ENCODE peak calls at places on chromosomes 1 and 21, in six cellular contexts. One of them, this sample, is unnamed.

GRCh38 chr1:64282353-64282752 is 78.9 kb downstream of the UBE2U start:
- DNase-seq in endothelial cell: no peak
- DNase-seq in spleen: peak; percentile 42
- DNase-seq in foreskin fibroblast: no peak
- DNase-seq in tibial artery: no peak
- DNase-seq in cardiac fibroblast: no peak
- DNase-seq in this sample: peak; percentile 56

GRCh38 chr1:204733869-204734596 is 48.5 kb upstream of the LRRN2 start:
- DNase-seq in cardiac fibroblast: no peak
- DNase-seq in foreskin fibroblast: no peak
- DNase-seq in spleen: no peak
- DNase-seq in endothelial cell: no peak
- DNase-seq in tibial artery: no peak
- DNase-seq in this sample: no peak

GRCh38 chr1:198113302-198113701 is 43.5 kb upstream of the NEK7 start:
- DNase-seq in endothelial cell: no peak
- DNase-seq in spleen: no peak
- DNase-seq in tibial artery: no peak
- DNase-seq in cardiac fibroblast: peak; percentile 84
- DNase-seq in foreskin fibroblast: no peak
- DNase-seq in this sample: no peak

GRCh38 chr21:36773111-36773510 is 74.2 kb downstream of the SIM2 start:
- DNase-seq in tibial artery: peak; percentile 46
- DNase-seq in endothelial cell: no peak
- DNase-seq in cardiac fibroblast: peak; percentile 85
- DNase-seq in foreskin fibroblast: peak; percentile 79
- DNase-seq in spleen: no peak
- DNase-seq in this sample: no peak

GRCh38 chr1:116581323-116581885 is 10.6 kb upstream of the CD58 start:
- DNase-seq in tibial artery: no peak
- DNase-seq in spleen: no peak
- DNase-seq in endothelial cell: no peak
- DNase-seq in cardiac fibroblast: no peak
- DNase-seq in foreskin fibroblast: no peak
- DNase-seq in this sample: no peak

GRCh38 chr1:240352769-240353168 is 259.2 kb downstream of the GREM2 start:
- DNase-seq in cardiac fibroblast: peak; percentile 74
- DNase-seq in spleen: no peak
- DNase-seq in tibial artery: no peak
- DNase-seq in endothelial cell: no peak
- DNase-seq in foreskin fibroblast: no peak
- DNase-seq in this sample: no peak

GRCh38 chr1:114755006-114755936 is 2.5 kb downstream of the CSDE1 start:
- DNase-seq in tibial artery: no peak
- DNase-seq in spleen: no peak
- DNase-seq in endothelial cell: no peak
- DNase-seq in foreskin fibroblast: no peak
- DNase-seq in cardiac fibroblast: no peak
- DNase-seq in this sample: no peak

GRCh38 chr1:18121072-18121820 is 13.6 kb downstream of the IGSF21 start:
- DNase-seq in endothelial cell: no peak
- DNase-seq in spleen: no peak
- DNase-seq in tibial artery: no peak
- DNase-seq in foreskin fibroblast: no peak
- DNase-seq in cardiac fibroblast: no peak
- DNase-seq in this sample: no peak

GRCh38 chr1:202240956-202241355 is 47.4 kb downstream of the LGR6 start:
- DNase-seq in tibial artery: peak; percentile 7
- DNase-seq in endothelial cell: peak; percentile 0
- DNase-seq in cardiac fibroblast: no peak
- DNase-seq in spleen: no peak
- DNase-seq in foreskin fibroblast: no peak
- DNase-seq in this sample: no peak

GRCh38 chr1:246219508-246220030 is 287.5 kb downstream of the SMYD3 start:
- DNase-seq in cardiac fibroblast: peak; percentile 22
- DNase-seq in foreskin fibroblast: peak; percentile 25
- DNase-seq in endothelial cell: no peak
- DNase-seq in tibial artery: no peak
- DNase-seq in spleen: no peak
- DNase-seq in this sample: no peak

GRCh38 chr1:93758842-93759515 is 77.3 kb upstream of the BCAR3 start:
- DNase-seq in cardiac fibroblast: peak; percentile 93
- DNase-seq in foreskin fibroblast: peak; percentile 26
- DNase-seq in spleen: peak; percentile 70
- DNase-seq in tibial artery: no peak
- DNase-seq in endothelial cell: peak; percentile 13
- DNase-seq in this sample: no peak

DNA sequence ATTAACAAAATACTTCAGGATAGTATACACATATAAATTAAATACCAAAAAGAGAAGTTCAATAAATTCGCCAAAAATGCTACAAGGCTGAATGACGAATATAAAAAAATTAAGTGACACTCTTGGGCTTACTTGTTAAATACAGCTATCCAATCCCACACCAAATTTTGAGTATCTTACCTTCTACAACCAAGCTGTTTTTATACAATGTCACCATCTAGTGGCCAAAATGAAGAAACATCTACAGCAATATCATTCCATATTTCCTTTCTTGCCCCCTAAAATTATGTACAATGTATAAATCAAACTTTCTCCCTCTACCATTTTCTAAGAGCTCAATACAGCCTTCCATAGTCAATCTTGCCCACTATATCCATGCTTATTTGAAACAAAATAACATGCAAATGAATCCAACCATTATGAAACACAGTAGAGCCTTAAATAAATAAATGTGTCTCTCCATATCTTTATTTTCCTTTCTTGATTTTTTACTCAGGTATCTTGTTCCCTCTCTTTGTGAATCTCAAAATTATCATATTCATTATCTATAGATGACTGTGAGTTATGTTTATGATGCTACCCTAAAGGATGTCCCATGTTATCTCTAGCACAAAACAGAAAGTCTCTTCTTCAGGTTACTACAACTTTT is 86.3 kb downstream of the ACBD6 start:
- DNase-seq in foreskin fibroblast: peak; percentile 5
- DNase-seq in endothelial cell: no peak
- DNase-seq in tibial artery: no peak
- DNase-seq in cardiac fibroblast: peak; percentile 75
- DNase-seq in spleen: no peak
- DNase-seq in this sample: no peak
- TF ChIP-seq CTCF in foreskin fibroblast: peak; percentile 50
- TF ChIP-seq CTCF in endothelial cell: peak; percentile 72
- TF ChIP-seq CTCF in tibial artery: peak; percentile 11
- TF ChIP-seq CTCF in cardiac fibroblast: peak; percentile 53
- TF ChIP-seq CTCF in spleen: peak; percentile 24
- TF ChIP-seq CTCF in this sample: peak; percentile 52

DNA sequence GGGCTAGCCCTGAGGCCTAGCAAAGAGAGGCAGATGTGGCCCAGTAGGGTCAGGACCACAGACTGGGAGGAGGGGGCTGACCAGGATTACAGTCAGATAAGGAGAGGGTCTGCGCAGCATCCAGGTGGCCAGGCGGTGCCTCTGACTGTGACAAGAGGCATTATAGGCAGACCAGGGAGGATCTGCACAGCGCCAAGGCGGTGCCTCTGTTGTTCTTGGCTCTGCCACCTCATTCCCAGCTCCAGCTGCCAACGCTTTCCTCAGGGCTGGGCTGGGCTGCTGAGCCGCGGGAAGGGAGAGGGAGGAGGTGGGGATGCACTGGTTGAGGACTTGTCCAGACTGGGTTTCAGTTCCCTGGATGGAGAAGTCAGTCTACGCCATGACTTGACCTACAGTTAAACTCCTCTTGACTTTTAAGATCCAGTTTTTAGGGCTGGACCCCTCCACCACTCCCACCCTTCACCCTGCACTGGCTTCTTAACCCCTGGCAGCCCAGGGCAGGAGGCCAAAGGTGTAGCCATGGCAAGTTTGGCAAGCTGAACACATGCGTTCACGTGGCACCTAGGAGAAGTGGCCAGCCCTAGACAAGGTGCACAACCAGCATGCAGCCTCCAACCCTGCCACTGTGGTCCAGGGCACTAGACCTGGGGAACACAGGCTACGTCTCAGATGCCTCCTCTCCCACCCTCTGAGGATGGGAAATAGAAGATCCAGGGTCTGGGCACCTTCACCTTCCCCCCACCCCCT is 4.5 kb upstream of the CRABP2 start:
- DNase-seq in spleen: no peak
- DNase-seq in foreskin fibroblast: peak; percentile 77
- DNase-seq in endothelial cell: no peak
- DNase-seq in cardiac fibroblast: peak; percentile 51
- DNase-seq in tibial artery: peak; percentile 79
- DNase-seq in this sample: no peak
- TF ChIP-seq CTCF in spleen: no peak
- TF ChIP-seq CTCF in foreskin fibroblast: no peak
- TF ChIP-seq CTCF in endothelial cell: no peak
- TF ChIP-seq CTCF in cardiac fibroblast: no peak
- TF ChIP-seq CTCF in tibial artery: no peak
- TF ChIP-seq CTCF in this sample: no peak

GRCh38 chr1:51341876-51342496 is 11.6 kb upstream of the TTC39A start:
- DNase-seq in tibial artery: no peak
- DNase-seq in endothelial cell: no peak
- DNase-seq in cardiac fibroblast: no peak
- DNase-seq in foreskin fibroblast: no peak
- DNase-seq in spleen: no peak
- DNase-seq in this sample: no peak
- TF ChIP-seq CTCF in tibial artery: no peak
- TF ChIP-seq CTCF in endothelial cell: no peak
- TF ChIP-seq CTCF in cardiac fibroblast: no peak
- TF ChIP-seq CTCF in foreskin fibroblast: no peak
- TF ChIP-seq CTCF in spleen: no peak
- TF ChIP-seq CTCF in this sample: no peak

DNA sequence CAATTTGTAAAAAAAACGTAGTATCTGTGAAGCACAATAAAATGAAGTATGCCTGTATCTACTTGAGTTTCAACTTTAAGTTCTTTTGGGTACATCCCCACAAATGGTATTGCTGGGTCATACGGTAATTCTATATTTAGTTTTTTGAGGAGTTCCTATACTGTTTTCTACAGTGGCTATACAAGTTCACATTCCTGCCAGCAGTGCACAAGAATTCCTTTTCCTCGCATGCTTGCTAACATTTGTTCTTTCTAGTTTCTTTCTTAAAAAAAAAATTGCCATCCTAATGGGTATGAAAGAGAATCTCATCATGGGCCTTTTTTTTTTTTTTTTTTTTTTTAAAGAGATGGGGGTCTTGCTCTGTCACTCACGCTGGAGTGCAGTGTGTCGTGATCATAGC is 41.9 kb downstream of the UCK2 start:
- DNase-seq in cardiac fibroblast: peak; percentile 16
- DNase-seq in endothelial cell: no peak
- DNase-seq in foreskin fibroblast: no peak
- DNase-seq in tibial artery: no peak
- DNase-seq in spleen: no peak
- DNase-seq in this sample: no peak
- TF ChIP-seq CTCF in cardiac fibroblast: peak; percentile 39
- TF ChIP-seq CTCF in endothelial cell: peak; percentile 23
- TF ChIP-seq CTCF in foreskin fibroblast: no peak
- TF ChIP-seq CTCF in tibial artery: no peak
- TF ChIP-seq CTCF in spleen: no peak
- TF ChIP-seq CTCF in this sample: no peak

DNA sequence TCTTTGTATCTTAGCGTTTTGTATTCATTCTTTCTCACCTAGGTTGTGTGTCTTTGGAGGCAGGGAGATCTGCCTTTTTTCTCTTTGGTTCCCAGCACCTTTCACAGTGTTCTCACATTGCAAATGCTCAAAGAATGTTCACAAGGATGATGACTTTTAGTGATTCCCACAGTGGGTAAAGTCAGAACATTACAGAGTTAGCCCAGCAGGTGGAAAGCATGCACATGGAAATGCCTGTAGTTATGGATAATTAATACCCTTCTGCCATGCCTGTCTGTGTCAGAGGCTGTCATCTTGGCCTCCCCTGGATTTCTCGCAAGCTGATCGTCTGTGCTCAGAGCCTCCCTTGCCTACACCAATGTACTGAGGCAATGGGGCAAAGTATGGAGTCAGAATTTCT is 458.9 kb downstream of the LMO4 start:
- DNase-seq in endothelial cell: no peak
- DNase-seq in foreskin fibroblast: no peak
- DNase-seq in spleen: no peak
- DNase-seq in cardiac fibroblast: peak; percentile 56
- DNase-seq in tibial artery: no peak
- DNase-seq in this sample: no peak
- TF ChIP-seq CTCF in endothelial cell: no peak
- TF ChIP-seq CTCF in foreskin fibroblast: no peak
- TF ChIP-seq CTCF in spleen: no peak
- TF ChIP-seq CTCF in cardiac fibroblast: no peak
- TF ChIP-seq CTCF in tibial artery: no peak
- TF ChIP-seq CTCF in this sample: no peak

DNA sequence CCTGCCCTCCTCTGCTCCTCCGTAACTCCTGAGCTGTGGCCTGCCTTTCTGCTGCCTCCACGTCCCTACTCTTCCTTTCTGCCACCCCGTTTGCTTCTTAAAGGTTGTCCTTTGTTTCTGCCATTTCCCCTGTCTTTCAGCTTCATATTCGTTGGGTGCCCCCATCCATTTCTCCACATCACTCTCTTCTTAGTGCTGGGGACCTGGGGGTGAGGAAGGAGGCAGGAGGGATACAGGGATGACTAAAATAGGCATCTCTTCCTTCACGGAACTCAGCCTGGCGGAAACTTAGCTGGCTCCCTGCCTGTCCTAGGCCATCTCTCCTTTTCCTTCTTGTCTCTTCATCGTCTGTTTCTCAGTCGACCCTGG is 67.0 kb upstream of the CD1D start:
- DNase-seq in foreskin fibroblast: no peak
- DNase-seq in tibial artery: no peak
- DNase-seq in endothelial cell: no peak
- DNase-seq in spleen: no peak
- DNase-seq in cardiac fibroblast: no peak
- DNase-seq in this sample: no peak
- TF ChIP-seq CTCF in foreskin fibroblast: no peak
- TF ChIP-seq CTCF in tibial artery: no peak
- TF ChIP-seq CTCF in endothelial cell: no peak
- TF ChIP-seq CTCF in spleen: no peak
- TF ChIP-seq CTCF in cardiac fibroblast: no peak
- TF ChIP-seq CTCF in this sample: no peak

DNA sequence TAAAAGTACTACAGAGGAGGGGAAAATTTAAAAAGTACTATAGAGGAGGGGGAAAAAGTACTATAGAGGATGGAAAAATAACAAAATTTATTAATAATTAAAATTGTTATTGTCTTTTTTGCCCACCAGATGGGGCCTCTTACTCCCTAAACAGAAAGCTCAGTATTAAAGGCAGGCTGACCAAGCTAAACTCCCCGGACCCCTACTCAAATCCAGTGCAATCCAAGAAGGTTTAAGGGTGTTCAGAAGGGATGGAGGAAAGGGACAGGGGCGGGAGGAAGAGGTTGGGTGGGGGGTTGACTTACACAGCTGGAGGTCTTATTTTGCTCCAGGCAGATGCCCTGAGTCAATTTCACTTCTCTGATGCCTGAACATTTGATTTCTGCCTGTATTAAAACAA is 13.7 kb downstream of the CD34 start:
- DNase-seq in foreskin fibroblast: no peak
- DNase-seq in endothelial cell: no peak
- DNase-seq in tibial artery: no peak
- DNase-seq in cardiac fibroblast: peak; percentile 50
- DNase-seq in spleen: no peak
- DNase-seq in this sample: no peak
- TF ChIP-seq CTCF in foreskin fibroblast: peak; percentile 18
- TF ChIP-seq CTCF in endothelial cell: no peak
- TF ChIP-seq CTCF in tibial artery: peak; percentile 39
- TF ChIP-seq CTCF in cardiac fibroblast: peak; percentile 40
- TF ChIP-seq CTCF in spleen: no peak
- TF ChIP-seq CTCF in this sample: peak; percentile 51